ENCODE peak calls at places on chromosomes 2 and 18, in five cellular contexts. L, E, C, R and J are unnamed samples.

GRCh38 chr2:240717181-240717641 is 25.5 kb downstream of the AQP12A start:
- DNase-seq in R (no peak), C (no peak), L (no peak), E (no peak), J (no peak)

GRCh38 chr2:23213196-23213595 is 171.8 kb upstream of the KLHL29 start:
- DNase-seq in E (no peak), R (no peak), L (no peak), C (no peak), J (no peak)

GRCh38 chr2:46857871-46858696 is 57.5 kb downstream of the MCFD2 start:
- DNase-seq in L (no peak), E (peak), C (no peak), R (no peak), J (no peak)

GRCh38 chr2:74548919-74549684 is 4.6 kb downstream of the LOXL3 start:
- DNase-seq in L (peak), E (peak), R (no peak), C (peak), J (peak)

GRCh38 chr2:66846887-66847286 is 412.0 kb downstream of the MEIS1 start:
- DNase-seq in R (no peak), C (no peak), L (no peak), E (no peak), J (no peak)

GRCh38 chr2:156110890-156111289 is 221.6 kb downstream of the NR4A2 start:
- DNase-seq in L (no peak), R (no peak), E (no peak), C (no peak), J (no peak)

GRCh38 chr2:24861500-24861899 is 58.5 kb downstream of the ADCY3 start:
- DNase-seq in C (peak), R (no peak), E (no peak), L (peak), J (no peak)

GRCh38 chr2:232872826-232873225 is 2.8 kb downstream of the SNORC start:
- DNase-seq in L (no peak), R (no peak), C (no peak), E (no peak), J (no peak)

GRCh38 chr2:52383541-52383940 is 1351.6 kb upstream of the NRXN1 start:
- DNase-seq in C (no peak), R (no peak), L (no peak), E (no peak), J (no peak)

GRCh38 chr2:219045937-219046550 is 4.7 kb upstream of the CFAP65 start:
- DNase-seq in E (peak), C (no peak), R (no peak), L (no peak), J (no peak)

GRCh38 chr2:190183535-190183934 is 121.0 kb upstream of the MSTN start:
- DNase-seq in C (no peak), R (no peak), E (no peak), L (no peak), J (no peak)

GRCh38 chr2:232085179-232085578 is 123.7 kb downstream of the DIS3L2 start:
- DNase-seq in R (no peak), C (no peak), E (no peak), L (no peak), J (no peak)

GRCh38 chr2:28656937-28657615 is 94.6 kb upstream of the PPP1CB start:
- DNase-seq in R (no peak), L (no peak), E (no peak), C (no peak), J (no peak)

GRCh38 chr18:48799724-48800315 is 150.9 kb downstream of the SMAD7 start:
- DNase-seq in R (no peak), E (no peak), L (peak), C (peak), J (no peak)

GRCh38 chr2:65033178-65033577 is 23.0 kb upstream of the CEP68 start:
- DNase-seq in C (no peak), R (no peak), E (no peak), L (no peak), J (no peak)

GRCh38 chr2:210199186-210199765 is 26.0 kb downstream of the ACADL start:
- DNase-seq in R (no peak), E (peak), L (no peak), C (no peak), J (no peak)

GRCh38 chr2:214311031-214311533 is 99.8 kb upstream of the VWC2L start:
- DNase-seq in L (no peak), R (no peak), E (no peak), C (no peak), J (no peak)

GRCh38 chr2:38199129-38199528 is 123.2 kb upstream of the CYP1B1 start:
- DNase-seq in E (no peak), R (no peak), L (no peak), C (no peak), J (no peak)

GRCh38 chr18:79519751-79520472 is 124.2 kb downstream of the NFATC1 start:
- DNase-seq in E (peak), C (peak), L (no peak), R (peak), J (peak)

GRCh38 chr2:84781942-84782716 is 98.8 kb downstream of the TRABD2A start:
- DNase-seq in L (no peak), E (peak), C (peak), R (no peak), J (no peak)

GRCh38 chr18:3293196-3293951 is 31.4 kb downstream of the MYL12B start:
- DNase-seq in L (no peak), C (no peak), E (no peak), R (no peak), J (no peak)

GRCh38 chr2:191202209-191202721 is 42.9 kb upstream of the MYO1B start:
- DNase-seq in R (no peak), E (peak), L (no peak), C (no peak), J (no peak)

GRCh38 chr2:190578158-190579057 is 43.9 kb upstream of the NEMP2 start:
- DNase-seq in C (no peak), R (no peak), L (peak), E (no peak), J (peak)

GRCh38 chr18:56891116-56891515 is 240.0 kb downstream of the WDR7 start:
- DNase-seq in E (no peak), L (no peak), C (no peak), R (no peak), J (no peak)

GRCh38 chr2:143607446-143608110 is 478.4 kb downstream of the ARHGAP15 start:
- DNase-seq in R (no peak), C (no peak), E (peak), L (no peak), J (no peak)

GRCh38 chr2:25912851-25913695 is 34.8 kb upstream of the ASXL2 start:
- DNase-seq in C (no peak), E (peak), L (no peak), R (no peak), J (no peak)

GRCh38 chr2:85435220-85435958 is 16.9 kb downstream of the SH2D6 start:
- DNase-seq in R (no peak), L (no peak), C (no peak), E (no peak), J (no peak)

DNA sequence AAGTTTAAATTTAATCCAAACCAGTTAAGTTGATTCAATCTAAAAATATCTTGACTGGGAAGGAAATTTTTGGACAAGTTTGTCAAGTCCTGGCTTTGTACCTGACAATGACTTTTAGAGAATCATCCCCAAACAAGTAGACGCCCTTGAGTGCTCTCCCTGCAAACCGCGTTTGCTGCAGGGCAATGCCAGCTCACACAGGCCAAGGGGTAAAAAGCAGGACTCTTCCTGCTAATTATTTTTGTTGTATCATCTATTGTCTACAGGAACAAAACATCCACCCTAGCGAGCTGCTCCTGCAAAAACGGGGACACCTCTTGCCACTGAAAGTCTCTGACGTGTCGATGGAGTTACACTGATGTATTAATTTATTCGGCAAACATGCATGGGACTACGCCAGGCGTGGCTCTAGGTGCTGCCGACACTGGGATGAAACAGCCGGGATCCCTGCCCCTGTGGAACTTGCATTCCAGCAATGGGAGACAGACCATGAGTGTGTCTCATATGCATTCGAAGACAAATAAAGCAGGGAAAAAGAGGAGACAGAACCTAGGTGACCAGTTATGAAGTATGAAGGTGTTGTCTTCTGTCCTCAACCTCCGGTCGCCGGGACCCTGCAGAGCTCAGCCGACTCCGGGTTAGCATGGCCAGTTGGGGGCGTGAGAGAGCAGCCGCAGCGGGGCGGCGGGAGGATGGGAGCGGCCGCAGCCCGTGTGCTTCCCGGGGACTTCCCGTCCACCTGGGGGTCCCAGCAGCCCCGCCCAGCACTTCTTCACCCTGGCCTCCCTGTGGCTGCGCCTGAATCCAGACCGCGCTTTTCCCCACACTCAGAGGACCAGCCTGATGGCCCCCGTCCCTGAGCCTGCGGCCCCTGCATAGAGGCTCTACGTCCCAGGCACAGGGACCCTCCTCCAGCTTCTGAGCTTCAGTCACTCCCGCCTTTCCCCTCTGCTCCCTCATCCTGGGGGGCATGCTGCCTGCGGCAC is 11.2 kb downstream of the ID2 start:
- DNase-seq in L (no peak), C (no peak), R (no peak), E (no peak), J (no peak)
- H3K4me3 ChIP-seq in L (no peak), C (no peak), R (no peak), E (no peak), J (no peak)

GRCh38 chr18:63152791-63153190 is 166.8 kb downstream of the BCL2 start:
- DNase-seq in C (no peak), R (no peak), L (no peak), E (no peak), J (no peak)

GRCh38 chr18:63154350-63155152 is 165.0 kb downstream of the BCL2 start:
- DNase-seq in C (no peak), R (no peak), E (no peak), L (no peak), J (no peak)

GRCh38 chr18:63157293-63158011 is 162.1 kb downstream of the BCL2 start:
- DNase-seq in R (no peak), C (no peak), L (no peak), E (no peak), J (no peak)

GRCh38 chr18:63155910-63156773 is 163.4 kb downstream of the BCL2 start:
- DNase-seq in E (no peak), L (no peak), C (no peak), R (no peak), J (no peak)

GRCh38 chr18:63155169-63155852 is 164.3 kb downstream of the BCL2 start:
- DNase-seq in L (peak), R (peak), E (no peak), C (peak), J (peak)
- TF ChIP-seq POLR2A in L (no peak), R (no peak), E (no peak), C (no peak), J (no peak)

GRCh38 chr2:86769838-86770237 is 20.9 kb downstream of the CD8A start:
- DNase-seq in C (no peak), L (no peak), R (no peak), E (no peak), J (no peak)

GRCh38 chr2:86765308-86765695 is 25.4 kb downstream of the CD8A start:
- DNase-seq in E (no peak), C (no peak), R (no peak), L (no peak), J (no peak)

GRCh38 chr2:86770816-86771215 is 19.9 kb downstream of the CD8A start:
- DNase-seq in E (no peak), R (no peak), C (no peak), L (no peak), J (no peak)

GRCh38 chr2:86764661-86765307 is 25.9 kb downstream of the CD8A start:
- DNase-seq in C (no peak), L (no peak), R (no peak), E (peak), J (no peak)

DNA sequence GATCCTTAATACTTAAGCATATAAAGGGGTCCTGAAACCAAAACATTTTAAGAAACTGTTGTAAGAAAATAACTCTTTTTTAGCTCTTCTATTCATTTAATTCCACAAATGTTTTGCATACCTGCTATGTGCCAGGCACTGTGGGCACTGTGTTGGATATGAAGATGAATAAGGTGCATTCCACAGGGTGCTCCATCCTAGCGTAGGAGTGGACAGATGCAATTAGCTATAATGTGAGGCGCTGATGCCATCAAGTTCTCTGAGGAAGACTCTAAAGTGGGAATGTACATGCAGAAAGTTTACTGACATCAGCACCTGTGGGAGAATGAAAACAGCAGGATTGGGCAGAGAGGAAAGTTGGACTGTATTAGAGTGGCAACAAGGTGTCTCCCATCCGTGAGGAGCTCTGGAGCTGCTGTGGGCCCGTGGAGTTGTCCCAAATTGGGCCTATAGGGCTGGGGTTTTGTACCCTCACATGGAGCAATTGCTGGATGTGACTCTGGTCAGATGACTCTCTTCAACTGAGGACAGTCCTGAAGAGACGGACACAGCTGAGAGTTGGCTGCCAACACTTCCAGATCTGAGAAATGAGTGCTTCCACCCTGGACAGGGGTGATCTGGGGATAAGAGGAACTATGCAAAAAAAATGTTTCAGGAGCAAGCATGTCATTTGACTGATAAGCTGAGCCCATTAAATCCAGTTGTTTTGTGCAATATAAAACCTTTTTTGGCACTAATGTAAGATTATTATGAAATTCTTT is 22.3 kb downstream of the CD8A start:
- DNase-seq in L (no peak), C (no peak), E (no peak), R (no peak), J (no peak)
- TF ChIP-seq CTCF in L (no peak), C (no peak), E (no peak), R (no peak), J (no peak)

GRCh38 chr2:158796606-158797005 is 1.5 kb downstream of the DAPL1 start:
- DNase-seq in C (no peak), R (no peak), L (no peak), E (no peak), J (no peak)

GRCh38 chr2:158799181-158799580 is 4.1 kb downstream of the DAPL1 start:
- DNase-seq in E (no peak), R (no peak), L (no peak), C (no peak), J (no peak)

GRCh38 chr2:158797963-158798700 is 3.0 kb downstream of the DAPL1 start:
- DNase-seq in E (no peak), C (no peak), L (no peak), R (no peak), J (no peak)

DNA sequence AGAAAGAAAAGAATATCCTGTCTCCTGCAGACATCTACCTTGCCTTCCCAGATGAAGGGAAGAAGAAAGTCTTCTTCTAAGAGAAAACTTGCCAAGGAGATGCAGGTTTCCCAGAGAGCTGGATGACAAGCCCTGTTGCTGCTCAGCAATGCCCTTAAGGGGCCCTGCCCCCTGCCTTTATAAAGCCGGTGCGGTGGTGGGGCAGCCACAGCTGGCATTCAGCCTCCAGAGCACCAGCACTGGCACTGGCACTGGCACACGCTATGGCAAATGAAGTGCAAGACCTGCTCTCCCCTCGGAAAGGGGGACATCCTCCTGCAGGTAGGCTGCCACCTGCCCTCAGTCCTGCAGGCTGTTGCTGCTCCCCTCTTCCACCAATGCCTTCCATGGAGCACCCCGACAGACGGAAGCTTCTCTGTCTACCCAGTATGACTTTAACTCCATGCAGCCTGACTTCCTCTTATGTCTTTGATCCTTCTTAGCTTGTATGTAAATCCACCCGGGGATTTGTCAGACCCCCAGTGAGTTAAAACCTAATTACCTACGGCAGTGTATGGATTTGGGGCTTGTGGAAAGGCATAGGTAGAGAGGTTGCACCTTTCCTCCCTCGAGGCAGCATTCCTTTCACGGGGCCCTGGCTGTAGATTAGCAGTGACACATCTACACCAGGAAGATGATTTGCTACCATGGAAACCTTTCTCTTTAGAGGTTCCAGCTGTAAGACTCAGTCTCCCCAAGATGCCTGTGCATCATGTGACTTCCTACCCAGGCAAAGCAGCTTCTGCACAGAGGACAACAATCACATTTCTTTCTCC is at the start of gene DAPL1:
- DNase-seq in E (no peak), R (no peak), C (no peak), L (no peak), J (no peak)
- H3K4me3 ChIP-seq in E (no peak), R (peak), C (no peak), L (no peak), J (no peak)

DNA sequence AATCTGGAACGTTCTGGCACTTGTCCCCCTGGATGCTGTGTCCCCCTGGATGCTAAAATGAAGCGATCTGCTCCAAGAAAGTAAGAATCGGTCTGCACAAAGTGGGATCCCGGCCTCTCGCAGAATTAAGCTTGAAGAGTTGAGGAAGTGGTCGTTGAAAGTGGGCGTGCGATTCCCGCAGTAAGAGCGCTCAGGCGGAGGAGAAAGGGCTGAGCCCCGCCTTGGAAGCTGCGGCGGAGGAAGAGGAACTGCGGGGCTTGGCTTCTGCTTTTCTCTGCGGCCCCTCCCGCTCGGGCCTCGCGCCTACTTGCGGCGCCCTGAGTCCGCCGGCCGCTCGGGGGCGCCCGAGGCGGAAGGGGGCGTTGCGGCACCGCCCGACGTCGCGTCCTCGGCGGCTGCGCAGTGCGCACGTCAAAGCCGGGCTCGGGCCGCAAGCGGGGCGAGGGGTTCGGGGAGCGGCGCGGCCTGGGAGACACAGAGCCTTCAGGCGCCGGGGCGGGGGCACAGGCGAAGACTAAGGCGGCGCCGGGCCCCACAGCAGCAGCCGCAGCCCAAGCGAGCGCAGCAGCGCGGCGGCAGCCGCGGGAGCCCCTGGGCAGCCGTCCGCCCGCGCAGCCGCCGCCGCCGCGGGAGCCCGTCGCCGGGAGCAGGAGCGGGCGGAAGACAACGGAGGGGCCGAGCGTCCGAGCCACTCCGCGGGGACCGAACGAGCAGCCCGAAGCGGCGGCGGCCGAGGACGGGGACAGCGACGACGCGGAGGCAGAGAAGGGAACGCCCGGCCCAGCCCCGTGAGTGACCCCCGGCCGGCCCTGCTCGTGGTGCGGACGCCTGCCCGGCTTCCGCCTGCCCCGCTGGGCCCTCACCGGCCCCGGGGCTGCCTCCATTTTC is at the start of gene CAB39:
- DNase-seq in R (no peak), E (peak), L (peak), C (peak), J (peak)
- TF ChIP-seq POLR2A in R (no peak), E (peak), L (no peak), C (peak), J (peak)

DNA sequence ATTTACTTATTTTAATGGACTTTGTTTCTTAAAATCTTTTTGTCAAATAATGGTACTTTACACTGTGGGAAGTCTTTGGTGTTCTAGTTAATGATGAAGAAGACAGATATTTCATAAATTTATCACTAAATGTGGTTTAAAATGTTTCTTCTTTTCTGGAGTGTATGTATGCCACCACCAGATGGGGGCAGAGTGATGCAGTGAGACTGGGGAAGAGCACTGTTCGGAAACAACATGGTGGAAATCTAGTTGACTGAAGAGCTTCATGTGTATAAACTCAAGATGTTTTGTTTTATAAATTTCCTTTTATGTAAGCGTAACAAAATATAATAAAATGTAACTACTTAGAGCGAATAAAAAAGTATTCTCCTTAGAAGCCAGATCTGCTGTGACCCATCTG is 195.1 kb downstream of the KCNE4 start:
- DNase-seq in C (no peak), R (no peak), L (no peak), E (peak), J (no peak)
- TF ChIP-seq CTCF in C (no peak), R (no peak), L (no peak), E (peak), J (no peak)